ENCODE peak calls at places on chromosomes 13 and 19, in four cellular contexts. D is AG04450, M is AG04449, X is Peyer's patch. C is an unnamed sample.

GRCh38 chr13:51154029-51154555 is 43.0 kb upstream of the C13orf42 start:
- DNase-seq in M (no peak), D (no peak), X (no peak), C (no peak)

GRCh38 chr19:49741210-49741844 is 21.8 kb downstream of the TSKS start:
- DNase-seq in D (no peak), M (no peak), X (no peak), C (no peak)

GRCh38 chr19:13964776-13965175 is 12.5 kb downstream of the DCAF15 start:
- DNase-seq in M (peak), X (no peak), D (no peak), C (no peak)

GRCh38 chr13:93925976-93926375 is 553.5 kb downstream of the DCT start:
- DNase-seq in X (no peak), M (no peak), D (no peak), C (no peak)

GRCh38 chr19:48999481-49000325 is 6.0 kb downstream of the RUVBL2 start:
- DNase-seq in X (peak), M (no peak), D (peak), C (no peak)

GRCh38 chr13:64529874-64530485 is 2700.2 kb downstream of the PCDH9 start:
- DNase-seq in X (no peak), M (no peak), D (no peak), C (no peak)

GRCh38 chr13:18949489-18949761 is 232.2 kb downstream of the TUBA3C start:
- DNase-seq in X (no peak), M (no peak), D (no peak), C (no peak)

GRCh38 chr13:29454931-29455481 is 140.5 kb downstream of the SLC7A1 start:
- DNase-seq in M (no peak), X (no peak), D (no peak), C (no peak)

GRCh38 chr19:7007859-7008258 is 13.4 kb downstream of the MBD3L2B start:
- DNase-seq in M (no peak), X (no peak), D (no peak), C (no peak)

GRCh38 chr19:38556521-38557174 is 61.1 kb downstream of the MAP4K1 start:
- DNase-seq in D (no peak), M (no peak), X (no peak), C (no peak)

GRCh38 chr19:58003153-58003828 is 671 bp upstream of the ZNF606 start:
- DNase-seq in X (no peak), D (no peak), M (no peak), C (no peak)

GRCh38 chr19:34662919-34663318 is 14.0 kb downstream of the SCGB2B2 start:
- DNase-seq in X (no peak), M (no peak), D (no peak), C (no peak)
- TF ChIP-seq CTCF in X (peak), M (peak), D (peak), C (peak)

DNA sequence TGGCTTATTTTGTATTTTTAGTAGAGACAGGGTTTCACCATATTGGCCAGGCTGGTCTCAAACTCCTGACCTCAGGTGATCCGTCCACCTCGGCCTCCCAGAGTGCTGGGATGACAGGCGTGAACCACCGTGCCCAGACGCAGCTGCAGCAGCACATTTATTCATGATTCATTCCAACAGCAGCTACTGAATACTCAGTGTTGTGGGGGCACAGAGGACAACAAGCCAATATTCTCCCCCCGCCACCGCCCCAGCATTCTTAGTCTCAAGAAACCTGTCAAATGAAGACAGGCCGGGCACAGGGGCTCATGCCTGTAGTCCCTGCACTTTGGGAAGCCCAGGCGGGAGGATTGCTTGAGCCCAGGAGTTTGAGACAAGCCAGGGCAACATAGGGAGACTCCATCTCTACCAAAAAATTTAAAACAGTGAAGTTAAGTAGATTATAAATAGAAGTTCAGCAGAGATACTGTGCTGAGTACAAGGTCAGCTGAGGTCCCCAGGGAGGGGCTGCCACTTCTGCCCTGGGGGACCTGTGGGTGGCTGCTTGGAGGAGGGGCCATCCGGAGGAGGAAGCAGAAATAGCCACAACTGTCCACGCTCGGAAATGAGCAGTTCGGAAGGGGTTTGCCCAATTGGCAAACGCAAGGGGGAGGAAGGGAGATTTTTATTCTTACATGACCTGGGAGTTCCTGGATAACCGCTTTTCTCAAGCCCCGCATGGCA is 4.3 kb downstream of the DOT1L start:
- DNase-seq in X (peak), D (no peak), M (no peak), C (no peak)
- H3K4me3 ChIP-seq in X (no peak), D (no peak), M (no peak), C (no peak)

GRCh38 chr19:40136818-40137217 is 46.1 kb upstream of the ZNF780A start:
- DNase-seq in X (no peak), M (no peak), D (no peak), C (no peak)
- TF ChIP-seq CTCF in X (no peak), M (no peak), D (peak), C (peak)

DNA sequence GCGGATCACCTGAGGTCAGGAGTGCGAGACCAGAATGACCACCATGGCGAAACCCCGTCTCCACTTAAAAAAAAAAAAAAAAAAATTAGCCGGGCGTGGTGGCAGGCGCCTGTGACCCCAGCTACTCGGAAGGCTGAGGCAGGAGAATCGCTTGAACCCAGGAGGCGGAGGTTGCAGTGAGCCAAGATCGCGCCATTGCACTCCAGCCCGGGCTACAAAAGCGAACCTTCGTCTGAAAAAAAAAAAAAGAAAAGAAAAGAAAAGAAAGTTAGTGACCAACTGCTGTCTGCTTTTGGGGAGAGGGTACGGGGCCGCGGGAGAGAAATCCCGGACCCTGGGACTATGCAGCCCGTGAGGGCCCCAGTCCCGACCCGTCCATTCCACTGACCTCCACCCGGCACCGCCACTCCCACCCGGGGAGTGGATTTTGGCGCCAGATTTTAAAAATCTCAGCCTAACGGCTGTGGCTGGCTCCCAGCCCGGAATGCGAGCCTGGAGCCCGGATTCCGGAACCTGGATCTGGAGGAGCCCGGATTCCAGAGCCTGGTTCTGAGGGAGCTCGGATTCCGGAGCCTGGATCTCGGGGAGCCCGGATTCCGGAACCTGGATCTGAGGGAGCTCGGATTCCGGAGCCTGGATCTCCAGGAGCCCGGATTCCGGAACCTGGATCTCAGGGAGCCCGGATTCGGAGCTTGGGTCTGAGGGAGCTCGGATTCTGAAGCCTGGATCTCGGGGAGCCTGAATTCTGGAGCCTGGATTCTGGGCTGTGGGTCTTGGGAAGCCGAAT is 6.1 kb upstream of the LMNB2 start:
- DNase-seq in D (peak), M (peak), X (peak), C (peak)
- H3K4me3 ChIP-seq in D (peak), M (peak), X (no peak), C (no peak)

DNA sequence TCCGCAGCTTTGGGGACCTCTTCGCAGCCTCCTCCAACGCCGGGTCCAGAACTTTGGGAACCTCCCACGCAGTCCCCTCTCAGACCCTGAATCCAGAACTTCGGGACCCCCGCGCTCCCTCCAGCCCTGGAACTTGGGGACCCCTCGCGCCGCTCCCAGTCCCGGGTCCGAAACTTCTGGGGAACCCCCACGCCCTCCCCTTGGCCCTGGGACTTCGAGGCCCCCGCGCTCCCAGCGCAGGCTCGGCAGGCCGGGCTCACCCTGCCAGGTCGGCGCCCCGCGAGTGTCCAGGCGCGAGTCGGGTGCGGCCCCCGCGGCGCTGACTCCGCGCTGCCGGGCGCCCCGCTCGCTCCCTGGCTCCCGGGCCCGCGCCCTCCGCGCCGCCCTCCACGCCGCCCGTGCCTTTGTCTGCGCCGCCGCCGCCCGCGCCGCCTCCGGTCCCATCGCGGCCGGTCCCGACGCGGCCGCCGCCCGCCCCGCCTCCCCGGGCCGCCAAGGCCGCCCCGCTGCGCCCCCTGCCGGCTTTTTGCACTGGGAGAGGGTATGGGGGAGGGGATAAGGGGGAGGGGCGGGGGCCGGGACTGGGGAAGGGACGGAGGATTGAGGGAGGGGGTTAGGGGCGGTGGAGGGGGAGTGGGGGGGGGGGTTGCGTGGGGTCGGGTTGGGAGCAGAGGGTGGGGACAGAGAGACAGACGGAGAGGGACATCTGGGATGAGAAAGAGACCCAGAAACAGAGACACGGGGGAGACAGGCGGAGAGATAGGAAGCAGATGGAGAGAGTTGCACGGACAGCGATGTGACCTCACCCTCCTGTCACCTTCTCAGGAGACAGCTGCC is at the start of gene HOMER3:
- DNase-seq in X (peak), D (no peak), M (no peak), C (no peak)
- TF ChIP-seq CTCF in X (peak), D (peak), M (peak), C (peak)

DNA sequence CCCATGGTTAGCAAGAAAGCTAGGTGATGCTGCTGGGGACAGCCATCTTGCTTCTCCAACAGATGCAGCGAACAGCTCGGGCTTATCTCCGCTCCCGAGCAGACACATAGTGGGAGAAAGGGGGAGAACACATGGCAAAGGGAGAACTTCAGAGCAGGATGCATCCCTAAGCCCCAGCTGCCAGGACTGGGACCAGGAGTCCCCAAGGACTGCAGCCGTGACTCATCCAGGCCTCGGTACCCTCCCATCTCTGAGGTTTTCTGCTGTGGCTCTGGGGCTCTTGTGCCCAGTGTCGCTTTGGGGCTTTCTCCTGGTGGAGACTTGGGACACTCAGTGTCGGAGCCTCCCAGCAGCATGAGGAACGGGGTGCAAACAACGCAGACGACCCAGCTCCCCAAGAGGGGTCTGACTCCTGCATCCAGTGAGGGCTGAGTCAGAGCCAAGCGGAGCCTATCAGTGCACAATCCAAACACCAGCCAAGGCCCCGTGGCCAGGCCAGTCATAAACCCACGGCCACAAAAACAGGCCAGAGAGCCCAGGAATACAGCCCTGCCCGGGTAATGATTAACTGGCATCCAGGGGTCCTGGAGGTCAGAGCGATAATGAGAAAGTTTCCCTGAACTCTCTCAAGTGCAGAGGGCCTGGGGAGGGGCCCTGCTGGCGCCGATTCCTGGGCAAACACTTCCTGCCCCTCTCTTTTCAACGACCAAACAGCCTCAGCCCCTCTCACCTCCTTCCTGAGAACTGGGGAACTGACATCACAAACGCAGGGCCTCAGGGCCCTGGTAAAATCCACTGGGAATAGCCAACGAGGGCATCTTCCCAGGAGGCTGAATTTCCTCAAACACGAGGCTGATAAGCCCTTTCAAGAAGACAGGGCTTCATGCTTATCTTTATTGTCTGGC is 202.9 kb downstream of the USP12 start:
- DNase-seq in D (no peak), M (no peak), X (peak), C (no peak)
- H3K4me3 ChIP-seq in D (no peak), M (no peak), X (no peak), C (no peak)

C was measured in LNCaP clone FGC.